ENCODE peak calls at places on chromosomes 16 and 17, in nine cellular contexts. T is right cardiac atrium; L is stimulated activated CD8-positive, alpha-beta memory T cell treated with anti-CD3 and anti-CD28 coated beads, Interleukin-2, amount 100 ng/mL, for 1 hour; V is Karpas-422; E is activated B cell treated with CpG ODN at 0.5 μM for 24 hours; W is COR-L47; D is NCI-H2081; P is GM19239; Z is heart left ventricle. C is an unnamed sample.

GRCh38 chr16:1102921-1103648 is 7.0 kb upstream of the C1QTNF8 start:
- DNase-seq in T (peak), L (peak), V (peak), E (peak), W (no peak), D (no peak), P (peak), Z (peak), C (peak)

GRCh38 chr16:11094838-11095565 is 150.6 kb downstream of the CLEC16A start:
- DNase-seq in T (no peak), L (no peak), V (no peak), E (no peak), W (no peak), D (no peak), P (no peak), Z (no peak), C (no peak)

GRCh38 chr17:61065263-61065773 is 334.3 kb upstream of the TBX2 start:
- DNase-seq in T (no peak), L (no peak), V (no peak), E (no peak), W (no peak), D (no peak), P (no peak), Z (no peak), C (no peak)

GRCh38 chr17:19520641-19521040 is 13.0 kb upstream of the SLC47A1 start:
- DNase-seq in T (no peak), L (no peak), V (no peak), E (no peak), W (no peak), D (no peak), P (no peak), Z (no peak), C (no peak)

GRCh38 chr16:4116328-4117249 is at the start of gene ADCY9:
- DNase-seq in T (peak), L (peak), V (peak), E (peak), W (peak), D (peak), P (peak), Z (peak), C (peak)

GRCh38 chr17:15384142-15384803 is 42.9 kb upstream of the TEKT3 start:
- DNase-seq in T (peak), L (no peak), V (no peak), E (no peak), W (no peak), D (no peak), P (no peak), Z (peak), C (peak)

GRCh38 chr16:25729188-25729587 is 37.4 kb downstream of the HS3ST4 start:
- DNase-seq in T (no peak), L (no peak), V (no peak), E (no peak), W (no peak), D (no peak), P (no peak), Z (no peak), C (no peak)

GRCh38 chr16:50300942-50301625 is 34.7 kb downstream of the ADCY7 start:
- DNase-seq in T (peak), L (no peak), V (no peak), E (peak), W (no peak), D (no peak), P (no peak), Z (peak), C (no peak)

GRCh38 chr17:5800131-5800530 is 215.8 kb upstream of the NLRP1 start:
- DNase-seq in T (no peak), L (no peak), V (no peak), E (no peak), W (no peak), D (no peak), P (no peak), Z (no peak), C (no peak)

GRCh38 chr17:6989779-6990178 is 6.1 kb upstream of the ALOX12 start:
- DNase-seq in T (no peak), L (no peak), V (no peak), E (no peak), W (no peak), D (no peak), P (no peak), Z (no peak), C (no peak)

GRCh38 chr16:71499775-71500364 is 10.7 kb upstream of the ZNF19 start:
- DNase-seq in T (no peak), L (peak), V (peak), E (no peak), W (peak), D (peak), P (peak), Z (peak), C (peak)

GRCh38 chr17:18021372-18021771 is 17.6 kb downstream of the ATPAF2 start:
- DNase-seq in T (no peak), L (no peak), V (no peak), E (no peak), W (no peak), D (no peak), P (no peak), Z (no peak), C (no peak)

GRCh38 chr17:18928726-18929125 is 23.2 kb upstream of the SLC5A10 start:
- DNase-seq in T (no peak), L (no peak), V (no peak), E (no peak), W (no peak), D (no peak), P (no peak), Z (no peak), C (no peak)

GRCh38 chr17:68349157-68349556 is 57.9 kb downstream of the ARSG start:
- DNase-seq in T (no peak), L (no peak), V (no peak), E (no peak), W (no peak), D (no peak), P (no peak), Z (no peak), C (no peak)

GRCh38 chr16:87836844-87837581 is 32.3 kb downstream of the SLC7A5 start:
- DNase-seq in T (peak), L (no peak), V (no peak), E (no peak), W (no peak), D (no peak), P (no peak), Z (no peak), C (no peak)

GRCh38 chr17:17994271-17994670 is 21.6 kb downstream of the DRC3 start:
- DNase-seq in T (peak), L (no peak), V (peak), E (no peak), W (peak), D (no peak), P (no peak), Z (peak), C (peak)

GRCh38 chr17:15913826-15914225 is 31.1 kb upstream of the ADORA2B start:
- DNase-seq in T (no peak), L (no peak), V (no peak), E (no peak), W (no peak), D (no peak), P (no peak), Z (no peak), C (no peak)

GRCh38 chr17:21460358-21460757 is 84.2 kb downstream of the KCNJ12 start:
- DNase-seq in T (no peak), L (no peak), V (no peak), E (no peak), W (no peak), D (no peak), P (no peak), Z (no peak), C (no peak)

GRCh38 chr16:74603848-74604247 is 3.1 kb downstream of the GLG1 start:
- DNase-seq in T (no peak), L (no peak), V (no peak), E (no peak), W (no peak), D (no peak), P (no peak), Z (no peak), C (no peak)

GRCh38 chr17:78416791-78417530 is 38.5 kb downstream of the PGS1 start:
- DNase-seq in T (peak), L (no peak), V (no peak), E (no peak), W (no peak), D (no peak), P (no peak), Z (peak), C (peak)

GRCh38 chr17:49527927-49528651 is 33.0 kb downstream of the NGFR start:
- DNase-seq in T (no peak), L (no peak), V (no peak), E (no peak), W (no peak), D (no peak), P (no peak), Z (no peak), C (no peak)

GRCh38 chr16:11546522-11547485 is 39.9 kb downstream of the LITAF start:
- DNase-seq in T (no peak), L (no peak), V (peak), E (no peak), W (no peak), D (no peak), P (no peak), Z (no peak), C (peak)

GRCh38 chr17:5921919-5922318 is 148.3 kb upstream of the WSCD1 start:
- DNase-seq in T (no peak), L (no peak), V (no peak), E (no peak), W (no peak), D (no peak), P (no peak), Z (no peak), C (no peak)

GRCh38 chr17:69723741-69724140 is 309.2 kb downstream of the MAP2K6 start:
- DNase-seq in T (no peak), L (no peak), V (no peak), E (no peak), W (no peak), D (no peak), P (no peak), Z (no peak), C (no peak)

GRCh38 chr16:50381679-50382440 is 13.1 kb upstream of the BRD7 start:
- DNase-seq in T (no peak), L (no peak), V (no peak), E (no peak), W (no peak), D (no peak), P (no peak), Z (no peak), C (no peak)

GRCh38 chr17:14775761-14776492 is 475.0 kb downstream of the HS3ST3B1 start:
- DNase-seq in T (no peak), L (no peak), V (no peak), E (no peak), W (no peak), D (no peak), P (no peak), Z (no peak), C (no peak)

GRCh38 chr16:3161235-3162018 is 26.6 kb upstream of the OR1F1 start:
- DNase-seq in T (peak), L (no peak), V (no peak), E (no peak), W (no peak), D (no peak), P (no peak), Z (no peak), C (no peak)

GRCh38 chr16:73053379-73054130 is 5.6 kb upstream of the ZFHX3 start:
- DNase-seq in T (no peak), L (no peak), V (no peak), E (no peak), W (no peak), D (no peak), P (no peak), Z (no peak), C (no peak)

GRCh38 chr17:79612468-79613194 is 1.8 kb upstream of the RBFOX3 start:
- DNase-seq in T (peak), L (no peak), V (peak), E (no peak), W (peak), D (peak), P (no peak), Z (no peak), C (no peak)

GRCh38 chr16:85126731-85127662 is 14.7 kb upstream of the CIBAR2 start:
- DNase-seq in T (no peak), L (no peak), V (peak), E (no peak), W (no peak), D (no peak), P (no peak), Z (no peak), C (peak)

GRCh38 chr17:73564856-73565255 is 79.4 kb downstream of the SDK2 start:
- DNase-seq in T (no peak), L (no peak), V (no peak), E (no peak), W (no peak), D (no peak), P (no peak), Z (no peak), C (no peak)

GRCh38 chr16:47884131-47884725 is 271.6 kb downstream of the ABCC12 start:
- DNase-seq in T (no peak), L (no peak), V (no peak), E (no peak), W (no peak), D (no peak), P (no peak), Z (no peak), C (no peak)

GRCh38 chr17:6800422-6801027 is 24.5 kb downstream of the FBXO39 start:
- DNase-seq in T (no peak), L (no peak), V (no peak), E (no peak), W (no peak), D (no peak), P (no peak), Z (no peak), C (no peak)

GRCh38 chr17:44221862-44222111 is 2.3 kb upstream of the UBTF start:
- DNase-seq in T (no peak), L (no peak), V (no peak), E (peak), W (no peak), D (no peak), P (no peak), Z (no peak), C (peak)

GRCh38 chr17:57086069-57086930 is 1.3 kb downstream of the AKAP1 start:
- DNase-seq in T (no peak), L (no peak), V (peak), E (peak), W (peak), D (peak), P (no peak), Z (peak), C (peak)

GRCh38 chr17:57985675-57985974 is 2.4 kb downstream of the VEZF1 start:
- DNase-seq in T (no peak), L (no peak), V (no peak), E (no peak), W (no peak), D (no peak), P (no peak), Z (no peak), C (no peak)

GRCh38 chr17:41397003-41397665 is at the start of gene KRT31:
- DNase-seq in T (no peak), L (no peak), V (no peak), E (no peak), W (no peak), D (no peak), P (no peak), Z (no peak), C (no peak)

GRCh38 chr17:14305785-14306496 is 5.1 kb downstream of the HS3ST3B1 start:
- DNase-seq in T (no peak), L (no peak), V (no peak), E (no peak), W (no peak), D (no peak), P (no peak), Z (no peak), C (no peak)

GRCh38 chr16:21523411-21524067 is 75.8 kb upstream of the METTL9 start:
- DNase-seq in T (peak), L (no peak), V (peak), E (no peak), W (no peak), D (no peak), P (no peak), Z (no peak), C (no peak)